ENCODE peak calls at places on chromosomes 6 and 20, in seven cellular contexts. X is activated CD4-positive, alpha-beta T cell treated with anti-CD3 and anti-CD28 coated beads, Interleukin-2, amount 50 U/mL, for 24 hours; Q is left cardiac atrium; J is ecto neural progenitor cell; A is NCI-H1694 treated with DMSO at 0.1 percent for 48 hours; U is left ventricle myocardium inferior; C is cardiac fibroblast. E is an unnamed sample.

GRCh38 chr20:42024653-42025052 is 406.5 kb upstream of the CHD6 start:
- DNase-seq in A (no peak), U (no peak), J (peak), C (peak), Q (no peak), X (no peak), E (no peak)

GRCh38 chr6:75794954-75795739 is 46.1 kb downstream of the MYO6 start:
- DNase-seq in A (no peak), C (no peak), Q (no peak), U (no peak), X (no peak), J (no peak), E (no peak)

GRCh38 chr20:48766205-48766604 is 61.6 kb downstream of the PREX1 start:
- DNase-seq in C (no peak), J (no peak), X (no peak), Q (no peak), A (no peak), U (no peak), E (peak)

GRCh38 chr6:134233180-134233579 is 84.7 kb downstream of the SGK1 start:
- DNase-seq in Q (no peak), C (no peak), J (no peak), U (no peak), X (no peak), A (no peak), E (no peak)

GRCh38 chr6:117448732-117449131 is 23.0 kb upstream of the ROS1 start:
- DNase-seq in Q (no peak), U (no peak), X (no peak), J (no peak), C (peak), A (no peak), E (peak)

GRCh38 chr6:117933471-117933870 is 26.4 kb downstream of the SLC35F1 start:
- DNase-seq in U (no peak), A (no peak), X (no peak), C (no peak), J (no peak), Q (no peak), E (no peak)

GRCh38 chr6:3911614-3912336 is 62.6 kb downstream of the FAM50B start:
- DNase-seq in A (no peak), U (peak), Q (peak), J (peak), C (peak), X (no peak), E (peak)

GRCh38 chr6:155085582-155086253 is 90.6 kb downstream of the TIAM2 start:
- DNase-seq in C (no peak), J (no peak), U (no peak), A (no peak), X (no peak), Q (no peak), E (no peak)

GRCh38 chr6:91486200-91486599 is 899.3 kb upstream of the MAP3K7 start:
- DNase-seq in X (no peak), J (no peak), U (no peak), A (no peak), C (no peak), Q (no peak), E (no peak)

GRCh38 chr6:38603966-38604365 is 35.8 kb downstream of the BTBD9 start:
- DNase-seq in Q (no peak), X (no peak), A (no peak), C (peak), J (no peak), U (no peak), E (peak)

GRCh38 chr6:16333580-16333979 is 95.2 kb downstream of the GMPR start:
- DNase-seq in J (no peak), U (no peak), A (no peak), X (no peak), Q (no peak), C (peak), E (peak)

GRCh38 chr6:111692327-111693164 is 86.9 kb upstream of the TRAF3IP2 start:
- DNase-seq in X (no peak), J (no peak), C (peak), Q (no peak), A (peak), U (no peak), E (peak)

GRCh38 chr6:28742668-28743270 is 181.0 kb downstream of the TRIM27 start:
- DNase-seq in Q (no peak), J (peak), A (peak), X (no peak), U (no peak), C (peak), E (peak)

GRCh38 chr6:72740135-72740534 is 118.3 kb downstream of the KCNQ5 start:
- DNase-seq in A (no peak), C (no peak), J (no peak), Q (no peak), X (no peak), U (no peak), E (no peak)

GRCh38 chr6:5590187-5590586 is 328.9 kb downstream of the FARS2 start:
- DNase-seq in U (peak), C (no peak), Q (peak), A (no peak), X (no peak), J (no peak), E (no peak)

GRCh38 chr6:23446394-23447001 is 679.5 kb upstream of the NRSN1 start:
- DNase-seq in J (no peak), U (no peak), X (no peak), Q (no peak), A (peak), C (peak), E (peak)

GRCh38 chr20:58233881-58234528 is 5.6 kb upstream of the ANKRD60 start:
- DNase-seq in X (no peak), J (peak), A (no peak), U (no peak), C (no peak), Q (no peak), E (peak)

GRCh38 chr20:3821996-3822395 is 1.6 kb downstream of the AP5S1 start:
- DNase-seq in J (no peak), A (no peak), C (no peak), Q (no peak), U (no peak), X (no peak), E (no peak)

GRCh38 chr6:81741689-81742088 is 10.8 kb downstream of the TENT5A start:
- DNase-seq in C (no peak), U (no peak), X (no peak), Q (no peak), A (no peak), J (no peak), E (no peak)

GRCh38 chr6:53956068-53956711 is 155.1 kb upstream of the MLIP start:
- DNase-seq in Q (peak), U (peak), X (no peak), C (peak), J (peak), A (peak), E (peak)

GRCh38 chr6:40695114-40695513 is 108.0 kb upstream of the LRFN2 start:
- DNase-seq in U (no peak), A (no peak), X (no peak), C (no peak), J (no peak), Q (no peak), E (no peak)

GRCh38 chr20:47740225-47741184 is 44.8 kb downstream of the SULF2 start:
- DNase-seq in J (no peak), A (no peak), C (peak), U (peak), X (no peak), Q (peak), E (no peak)

GRCh38 chr6:130306377-130306776 is 59.4 kb upstream of the TMEM200A start:
- DNase-seq in J (no peak), X (no peak), A (no peak), U (no peak), C (no peak), Q (no peak), E (no peak)